ENCODE peak calls at places on chromosomes 7 and 10, in six cellular contexts. Y is A549, E is tibial artery, O is endothelial cell of umbilical vein, V is transverse colon, F is K562. H is an unnamed sample.

GRCh38 chr7:25891591-25891990 is 260.4 kb upstream of the NFE2L3 start:
- DNase-seq in F (no peak), O (no peak), Y (no peak), V (no peak), E (no peak), H (no peak)

GRCh38 chr10:94439275-94439861 is 37.0 kb downstream of the TBC1D12 start:
- DNase-seq in F (no peak), O (peak; percentile 32), Y (peak; percentile 14), V (no peak), E (no peak), H (no peak)

GRCh38 chr10:619710-620109 is 69.8 kb downstream of the DIP2C start:
- DNase-seq in V (no peak), F (no peak), O (no peak), Y (no peak), E (no peak), H (no peak)

GRCh38 chr10:84329094-84329611 is 764 bp downstream of the CCSER2 start:
- DNase-seq in Y (peak; percentile 47), F (peak; percentile 74), O (peak; percentile 62), V (peak; percentile 38), E (no peak), H (peak; percentile 56)

GRCh38 chr7:75944507-75944906 is 29.6 kb downstream of the POR start:
- DNase-seq in O (no peak), E (no peak), Y (no peak), V (no peak), F (no peak), H (no peak)

GRCh38 chr7:157253850-157254249 is 83.0 kb upstream of the DNAJB6 start:
- DNase-seq in V (peak; percentile 65), O (no peak), E (no peak), Y (peak; percentile 35), F (no peak), H (no peak)

GRCh38 chr7:47786557-47787248 is 161.6 kb downstream of the PKD1L1 start:
- DNase-seq in O (peak; percentile 98), E (peak; percentile 81), V (peak; percentile 28), Y (peak; percentile 100), F (no peak), H (no peak)

GRCh38 chr7:85595639-85596268 is 408.9 kb upstream of the SEMA3D start:
- DNase-seq in O (peak; percentile 7), Y (no peak), V (no peak), E (no peak), F (no peak), H (no peak)

GRCh38 chr7:1019255-1019785 is 25.0 kb upstream of the GPR146 start:
- DNase-seq in O (no peak), E (no peak), Y (no peak), F (no peak), V (no peak), H (no peak)

GRCh38 chr10:121043124-121043849 is 192.1 kb downstream of the WDR11 start:
- DNase-seq in E (no peak), V (no peak), O (no peak), Y (no peak), F (no peak), H (no peak)

GRCh38 chr10:122852261-122852660 is 6.6 kb upstream of the CUZD1 start:
- DNase-seq in V (no peak), F (no peak), E (no peak), O (peak; percentile 56), Y (no peak), H (no peak)

GRCh38 chr7:87435546-87435945 is 39.9 kb downstream of the ABCB4 start:
- DNase-seq in E (no peak), V (no peak), O (no peak), Y (no peak), F (no peak), H (no peak)

GRCh38 chr7:108132551-108133265 is 2.5 kb upstream of the LAMB4 start:
- DNase-seq in O (no peak), Y (no peak), F (no peak), E (no peak), V (no peak), H (no peak)

GRCh38 chr7:71984348-71984747 is 427.8 kb downstream of the CALN1 start:
- DNase-seq in F (no peak), Y (no peak), O (no peak), V (no peak), E (no peak), H (no peak)

GRCh38 chr7:93249749-93250148 is 17.6 kb downstream of the VPS50 start:
- DNase-seq in E (no peak), Y (no peak), F (no peak), V (no peak), O (no peak), H (no peak)

GRCh38 chr10:101489355-101489754 is 98.7 kb downstream of the POLL start:
- DNase-seq in E (no peak), V (no peak), Y (no peak), O (no peak), F (no peak), H (no peak)

GRCh38 chr7:98365863-98366561 is 34.9 kb downstream of the BAIAP2L1 start:
- DNase-seq in F (peak; percentile 39), V (peak; percentile 66), E (no peak), Y (no peak), O (peak; percentile 30), H (no peak)

GRCh38 chr10:114043532-114044250 is at the start of gene ADRB1:
- DNase-seq in E (peak; percentile 73), O (peak; percentile 61), Y (peak; percentile 88), F (peak; percentile 28), V (peak; percentile 77), H (no peak)

GRCh38 chr7:108568801-108569380 is 615 bp downstream of the THAP5 start:
- DNase-seq in Y (no peak), F (no peak), O (no peak), V (no peak), E (no peak), H (peak; percentile 45)

GRCh38 chr10:64505496-64505895 is 984.3 kb downstream of the REEP3 start:
- DNase-seq in E (no peak), V (no peak), O (no peak), F (no peak), Y (no peak), H (no peak)

GRCh38 chr10:79904671-79905321 is 44.1 kb downstream of the SFTPD start:
- DNase-seq in F (peak; percentile 25), O (peak; percentile 82), Y (peak; percentile 18), V (peak; percentile 62), E (peak; percentile 52), H (no peak)

GRCh38 chr7:45246339-45246738 is 88.7 kb downstream of the RAMP3 start:
- DNase-seq in Y (no peak), E (no peak), F (no peak), V (no peak), O (no peak), H (no peak)

GRCh38 chr10:101760510-101760909 is 15.4 kb downstream of the FGF8 start:
- DNase-seq in Y (no peak), F (no peak), V (no peak), E (no peak), O (no peak), H (no peak)

GRCh38 chr7:44921607-44922350 is 36.4 kb upstream of the PURB start:
- DNase-seq in O (peak; percentile 69), F (peak; percentile 91), E (peak; percentile 94), V (peak; percentile 91), Y (peak; percentile 70), H (peak; percentile 97)

GRCh38 chr7:115269486-115269885 is 347.6 kb downstream of the MDFIC start:
- DNase-seq in O (no peak), Y (no peak), E (no peak), V (no peak), F (no peak), H (no peak)

DNA sequence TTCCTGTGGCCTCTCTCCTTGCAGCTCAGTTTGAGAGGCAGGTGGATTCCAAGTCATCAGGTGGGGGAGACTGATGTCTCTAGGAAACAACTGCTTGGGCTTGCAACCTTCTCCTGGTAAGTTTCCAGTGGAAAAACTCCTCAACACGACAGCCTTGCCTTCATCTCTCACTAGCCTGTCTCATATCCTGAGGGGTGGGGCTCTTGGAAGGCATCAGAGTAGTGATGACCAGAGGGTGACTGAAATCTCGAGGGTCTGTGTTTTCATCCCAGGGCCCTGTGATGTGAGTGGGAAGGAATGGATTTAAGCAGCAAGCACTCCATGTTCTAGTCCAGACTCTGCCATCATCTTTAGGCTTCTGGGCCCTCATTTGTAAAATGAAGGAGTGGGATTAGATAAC is 107.0 kb downstream of the NRP1 start:
- DNase-seq in V (no peak), Y (no peak), E (no peak), F (no peak), O (peak; percentile 61), H (no peak)
- H3K4me1 ChIP-seq in V (no peaks in the 10 kb centered on the region), Y (peaks cover 24% of the 10 kb centered on the region), E (peaks cover 6% of the 10 kb centered on the region), F (no peaks in the 10 kb centered on the region), O (peaks cover 51% of the 10 kb centered on the region), H (no peaks in the 10 kb centered on the region)

GRCh38 chr10:24462340-24462739 is 253.4 kb downstream of the KIAA1217 start:
- DNase-seq in Y (no peak), E (no peak), O (no peak), V (no peak), F (no peak), H (no peak)
- H3K4me1 ChIP-seq in Y (peaks cover 17% of the 10 kb centered on the region), E (peaks cover 3% of the 10 kb centered on the region), O (peaks cover 6% of the 10 kb centered on the region), V (peaks cover 23% of the 10 kb centered on the region), F (no peaks in the 10 kb centered on the region), H (no peaks in the 10 kb centered on the region)

GRCh38 chr7:142452791-142453190 is 194.9 kb upstream of the PRSS58 start:
- DNase-seq in O (no peak), V (no peak), E (no peak), Y (no peak), F (no peak), H (no peak)

GRCh38 chr7:142451817-142452216 is 194.0 kb upstream of the PRSS58 start:
- DNase-seq in E (no peak), O (no peak), V (no peak), Y (no peak), F (no peak), H (no peak)

GRCh38 chr7:142454862-142455261 is 197.0 kb upstream of the PRSS58 start:
- DNase-seq in F (no peak), O (no peak), V (no peak), E (no peak), Y (no peak), H (no peak)

GRCh38 chr7:142451346-142451745 is 193.5 kb upstream of the PRSS58 start:
- DNase-seq in E (no peak), O (no peak), V (no peak), F (no peak), Y (no peak), H (no peak)

GRCh38 chr7:142450206-142450605 is 192.3 kb upstream of the PRSS58 start:
- DNase-seq in Y (no peak), F (no peak), O (no peak), V (no peak), E (no peak), H (no peak)
- H3K4me1 ChIP-seq in Y (no peaks in the 10 kb centered on the region), F (no peaks in the 10 kb centered on the region), O (no peaks in the 10 kb centered on the region), V (no peaks in the 10 kb centered on the region), E (no peaks in the 10 kb centered on the region), H (no peaks in the 10 kb centered on the region)

GRCh38 chr10:103450201-103450695 is 1.9 kb downstream of the CALHM2 start:
- DNase-seq in V (no peak), F (no peak), O (no peak), E (no peak), Y (no peak), H (no peak)

GRCh38 chr10:103447187-103447586 is 5.0 kb downstream of the CALHM2 start:
- DNase-seq in Y (no peak), V (no peak), E (no peak), O (no peak), F (no peak), H (no peak)

GRCh38 chr10:103451091-103451801 is 924 bp downstream of the CALHM2 start:
- DNase-seq in F (peak; percentile 12), E (peak; percentile 82), V (peak; percentile 52), O (peak; percentile 52), Y (peak; percentile 25), H (no peak)

GRCh38 chr10:103449208-103450144 is 2.7 kb downstream of the CALHM2 start:
- DNase-seq in E (no peak), F (no peak), V (no peak), O (no peak), Y (no peak), H (no peak)

GRCh38 chr10:103448751-103449150 is 3.4 kb downstream of the CALHM2 start:
- DNase-seq in F (no peak), V (peak; percentile 38), O (peak; percentile 35), Y (no peak), E (peak; percentile 88), H (no peak)
- H3K4me1 ChIP-seq in F (peaks cover 2% of the 10 kb centered on the region), V (peaks cover 12% of the 10 kb centered on the region), O (peaks cover 65% of the 10 kb centered on the region), Y (peaks cover 18% of the 10 kb centered on the region), E (peaks cover 57% of the 10 kb centered on the region), H (no peaks in the 10 kb centered on the region)